ENCODE peak calls at places on chromosomes 2 and 18, in nine cellular contexts. F is adrenal gland, R is uterus, B is transverse colon, T is HCT116, D is sigmoid colon, V is heart left ventricle, S is IMR-90, P is tibial nerve. Z is an unnamed sample. For H3K4me1, the result is how much of the 10 kb centered on the place peaks cover.

GRCh38 chr18:3593381-3593903 is 143.5 kb downstream of the TGIF1 start:
- DNase-seq in R (no peak), F (peak), D (no peak), T (no peak), P (peak), V (no peak), B (no peak), S (peak), Z (no peak)

GRCh38 chr2:6370753-6371152 is 495.0 kb downstream of the CMPK2 start:
- DNase-seq in P (no peak), V (no peak), F (no peak), D (no peak), R (no peak), B (no peak), S (peak), T (no peak), Z (no peak)

GRCh38 chr2:200353125-200353524 is 46.6 kb downstream of the SPATS2L start:
- DNase-seq in F (no peak), D (no peak), B (no peak), T (no peak), R (no peak), V (no peak), S (no peak), P (no peak), Z (no peak)

GRCh38 chr18:41906528-41907256 is 48.3 kb upstream of the PIK3C3 start:
- DNase-seq in B (no peak), T (peak), R (no peak), V (no peak), P (no peak), S (peak), D (no peak), F (no peak), Z (no peak)

GRCh38 chr2:30737326-30737610 is 70.0 kb downstream of the CAPN13 start:
- DNase-seq in R (no peak), B (no peak), S (no peak), T (no peak), D (no peak), P (no peak), V (no peak), F (no peak), Z (peak)

GRCh38 chr18:44846450-44846849 is 165.8 kb downstream of the SETBP1 start:
- DNase-seq in D (no peak), P (no peak), T (no peak), B (no peak), F (no peak), S (no peak), V (no peak), R (no peak), Z (no peak)

GRCh38 chr2:25738383-25739343 is 65.3 kb upstream of the DTNB start:
- DNase-seq in F (no peak), S (no peak), V (no peak), T (no peak), D (no peak), P (no peak), B (no peak), R (no peak), Z (no peak)

GRCh38 chr2:200455958-200456421 is 53.9 kb downstream of the KCTD18 start:
- DNase-seq in R (no peak), P (no peak), S (no peak), T (no peak), D (no peak), V (no peak), F (peak), B (no peak), Z (peak)

GRCh38 chr2:240121675-240122074 is 14.4 kb downstream of the COPS9 start:
- DNase-seq in F (no peak), V (no peak), S (no peak), T (no peak), R (no peak), D (no peak), P (no peak), B (no peak), Z (peak)

GRCh38 chr18:39959839-39960238 is 1995.2 kb upstream of the PIK3C3 start:
- DNase-seq in F (no peak), T (no peak), D (no peak), S (no peak), V (no peak), P (no peak), B (no peak), R (no peak), Z (no peak)

GRCh38 chr2:1727101-1727771 is 17.1 kb downstream of the PXDN start:
- DNase-seq in P (no peak), T (no peak), V (peak), F (no peak), B (peak), D (peak), S (peak), R (peak), Z (no peak)

DNA sequence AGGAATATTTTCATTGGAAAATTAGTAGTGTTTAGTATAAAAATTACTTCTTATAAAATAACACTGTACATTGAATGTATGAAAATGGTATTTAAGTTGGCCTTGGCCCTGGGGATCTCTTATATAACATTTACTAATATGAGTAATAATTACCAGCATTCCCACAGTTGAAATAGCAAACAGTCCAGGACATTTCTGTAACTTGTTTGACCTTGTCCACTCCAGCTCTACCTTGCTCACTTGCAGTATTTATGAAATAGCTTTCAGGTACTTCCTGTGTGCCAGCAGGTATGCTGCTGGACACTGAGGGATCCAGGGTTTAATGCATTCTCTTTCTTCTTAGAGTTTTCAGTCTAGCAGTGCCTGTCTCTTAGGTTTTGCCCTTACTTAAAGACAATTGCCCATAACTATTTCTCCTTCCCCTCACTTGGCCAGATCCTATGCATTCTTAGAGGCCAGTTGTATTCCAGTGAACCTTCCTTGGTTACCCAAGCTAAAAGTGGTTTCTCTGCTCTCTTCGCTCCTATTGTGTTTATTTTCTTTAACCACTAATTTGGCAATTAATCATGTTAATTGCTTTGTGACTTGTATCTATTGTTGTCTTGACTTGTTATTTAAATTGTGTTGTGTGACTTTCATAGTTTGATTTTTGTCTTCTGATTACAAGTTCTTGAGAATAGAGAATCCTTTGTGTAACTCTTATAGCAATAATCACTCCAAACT is 25.9 kb downstream of the BABAM2 start:
- DNase-seq in S (no peak), R (no peak), B (no peak), D (no peak), V (no peak), P (no peak), F (no peak), T (no peak), Z (no peak)
- TF ChIP-seq POLR2A in S (no peak), R (no peak), B (no peak), D (no peak), V (no peak), P (no peak), F (no peak), T (no peak), Z (no peak)

GRCh38 chr2:221792971-221793670 is 221.0 kb upstream of the EPHA4 start:
- DNase-seq in R (no peak), F (no peak), S (no peak), V (no peak), T (no peak), B (no peak), D (no peak), P (no peak), Z (no peak)
- H3K4me1 ChIP-seq in R (under half), F (under half), S (under half), V (under half), T (under half), B (under half), D (under half), P (under half), Z (under half)

DNA sequence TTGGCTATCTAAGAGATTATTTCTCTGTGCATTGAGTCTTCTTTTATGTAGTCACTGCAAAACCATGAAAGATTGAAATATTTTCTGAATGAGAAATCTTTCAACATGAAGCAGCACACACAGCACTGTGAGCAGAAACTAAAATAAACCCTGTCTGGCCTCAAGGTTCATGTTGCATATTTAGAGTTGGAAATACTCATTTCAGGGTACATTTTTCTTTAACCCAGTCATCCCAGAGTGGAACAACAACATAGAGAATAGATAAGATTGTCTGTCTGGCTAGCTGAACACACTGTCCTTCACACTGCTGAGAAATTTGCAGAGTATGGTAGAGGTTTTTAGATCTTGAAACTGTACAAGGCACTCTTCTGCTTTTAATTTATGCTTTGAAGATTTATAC is 24.8 kb upstream of the FN1 start:
- DNase-seq in S (peak), D (no peak), F (no peak), T (no peak), R (no peak), B (no peak), P (no peak), V (no peak), Z (no peak)
- H3K4me3 ChIP-seq in S (no peak), D (no peak), F (no peak), T (no peak), R (no peak), B (no peak), P (no peak), V (no peak), Z (no peak)

GRCh38 chr2:134926231-134926931 is 7.8 kb downstream of the CCNT2 start:
- DNase-seq in V (no peak), B (no peak), S (peak), D (no peak), F (no peak), R (no peak), P (no peak), T (no peak), Z (no peak)
- TF ChIP-seq POLR2A in V (no peak), B (no peak), S (no peak), D (no peak), F (no peak), R (no peak), P (no peak), T (no peak), Z (no peak)

GRCh38 chr2:162115076-162115475 is 37.0 kb downstream of the GCG start:
- DNase-seq in B (no peak), P (no peak), R (no peak), D (no peak), S (no peak), T (no peak), V (no peak), F (no peak), Z (no peak)

GRCh38 chr2:162111958-162112850 is 38.2 kb upstream of the DPP4 start:
- DNase-seq in S (peak), P (no peak), B (no peak), T (no peak), R (no peak), V (no peak), D (no peak), F (no peak), Z (no peak)

GRCh38 chr2:162114291-162114690 is 37.8 kb downstream of the GCG start:
- DNase-seq in F (no peak), V (no peak), S (no peak), T (no peak), P (no peak), R (no peak), D (no peak), B (no peak), Z (no peak)

GRCh38 chr2:162113771-162114168 is 38.3 kb downstream of the GCG start:
- DNase-seq in V (no peak), T (no peak), S (peak), B (no peak), F (peak), R (no peak), P (peak), D (no peak), Z (no peak)

GRCh38 chr2:162113088-162113770 is 38.8 kb downstream of the GCG start:
- DNase-seq in P (no peak), T (no peak), S (peak), R (no peak), F (no peak), D (no peak), V (no peak), B (no peak), Z (no peak)
- H3K4me1 ChIP-seq in P (under half), T (under half), S (under half), R (under half), F (under half), D (under half), V (under half), B (under half), Z (under half)

GRCh38 chr2:40002339-40002738 is 223.3 kb upstream of the THUMPD2 start:
- DNase-seq in D (no peak), T (no peak), F (no peak), P (no peak), R (no peak), S (no peak), B (no peak), V (no peak), Z (no peak)

GRCh38 chr2:40004336-40004735 is 225.3 kb upstream of the THUMPD2 start:
- DNase-seq in F (no peak), S (peak), B (no peak), V (no peak), P (no peak), T (no peak), D (no peak), R (no peak), Z (no peak)

GRCh38 chr2:39996653-39997080 is 217.6 kb upstream of the THUMPD2 start:
- DNase-seq in F (no peak), T (peak), B (no peak), D (no peak), R (no peak), P (no peak), V (no peak), S (peak), Z (no peak)

GRCh38 chr2:39995005-39995732 is 216.1 kb upstream of the THUMPD2 start:
- DNase-seq in D (no peak), B (no peak), R (no peak), P (no peak), T (no peak), F (no peak), V (no peak), S (no peak), Z (no peak)

GRCh38 chr2:39999864-40000263 is 220.8 kb upstream of the THUMPD2 start:
- DNase-seq in R (no peak), P (no peak), T (no peak), D (no peak), B (no peak), S (peak), F (no peak), V (no peak), Z (no peak)
- H3K4me3 ChIP-seq in R (no peak), P (no peak), T (no peak), D (no peak), B (no peak), S (no peak), F (no peak), V (no peak), Z (no peak)

DNA sequence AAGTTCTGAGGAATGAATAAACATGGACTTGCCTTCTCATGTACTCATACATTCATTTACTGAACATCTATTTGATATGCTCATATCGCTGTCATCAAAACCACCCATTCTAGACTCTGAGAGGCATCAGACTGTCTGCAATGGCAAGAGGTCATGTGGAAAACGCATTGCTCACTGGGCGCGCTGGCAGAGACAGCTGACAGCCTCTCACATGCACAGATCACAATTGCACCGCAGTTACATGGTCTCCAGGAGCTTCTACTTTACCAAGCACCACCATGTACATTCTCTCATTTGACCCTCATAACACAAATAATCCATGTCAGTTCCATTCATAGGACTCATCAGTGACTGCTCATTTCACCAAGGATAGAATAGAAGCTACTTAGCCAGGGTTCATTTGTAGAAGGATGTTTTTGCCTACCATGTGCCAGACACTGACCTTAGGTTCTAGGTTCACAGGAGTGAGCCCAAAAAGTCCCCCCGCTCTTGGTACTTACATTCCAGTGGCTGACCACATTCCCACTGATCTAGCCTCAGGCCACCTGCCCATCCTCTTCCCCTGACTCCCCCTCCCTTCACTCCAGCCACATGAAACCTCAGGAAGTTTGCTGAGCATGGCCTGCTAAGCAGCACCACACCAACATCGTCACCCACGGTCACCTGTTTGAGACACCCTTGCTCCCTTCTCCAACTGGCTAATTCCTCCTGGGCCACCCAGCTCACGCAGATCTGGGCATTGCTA is 6.1 kb downstream of the FAM124B start:
- DNase-seq in T (no peak), F (no peak), V (no peak), S (no peak), P (no peak), R (no peak), B (no peak), D (no peak), Z (no peak)
- TF ChIP-seq POLR2A in T (no peak), F (no peak), V (no peak), S (no peak), P (no peak), R (no peak), B (no peak), D (no peak), Z (no peak)

DNA sequence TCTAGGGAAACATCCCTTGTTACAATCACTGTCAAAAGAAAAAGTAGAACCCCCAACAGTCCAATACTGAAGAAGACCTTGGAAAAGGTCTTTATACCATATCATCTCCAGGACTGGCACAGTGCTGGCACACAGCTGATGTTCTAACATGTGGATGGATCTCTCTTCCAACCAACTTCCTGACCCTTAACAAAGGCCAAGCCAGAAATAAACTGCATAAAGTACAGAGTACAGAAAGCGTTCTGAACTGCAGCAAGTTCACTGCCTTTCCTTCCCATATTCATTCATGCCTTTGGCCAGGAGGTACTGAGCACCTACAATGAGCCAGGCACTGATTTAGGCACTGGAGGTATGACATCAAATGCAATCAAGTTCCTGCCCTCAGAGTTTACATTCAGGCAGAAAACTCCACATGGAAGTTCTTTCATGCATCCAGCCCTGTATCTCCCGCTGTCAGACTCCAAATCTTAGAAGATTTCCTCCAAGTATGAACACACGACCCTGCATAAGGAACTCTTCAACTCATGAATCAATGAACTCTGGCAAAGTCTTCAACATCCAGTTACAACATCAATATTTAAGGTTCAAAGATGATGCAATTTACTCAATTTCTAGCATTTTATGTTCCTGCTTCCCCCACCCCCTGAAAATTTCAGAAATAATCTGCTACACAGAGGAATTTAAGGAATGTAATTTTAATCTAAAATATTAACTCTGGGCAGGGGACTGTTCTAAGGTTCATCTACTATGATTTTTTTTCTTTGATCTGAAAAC is 33.8 kb downstream of the ACVR1 start:
- DNase-seq in V (no peak), F (no peak), B (no peak), T (no peak), S (no peak), D (no peak), R (no peak), P (no peak), Z (no peak)
- H3K4me1 ChIP-seq in V (half or more), F (half or more), B (under half), T (under half), S (under half), D (under half), R (under half), P (under half), Z (half or more)

GRCh38 chr2:37326866-37327634 is 2.4 kb upstream of the PRKD3 start:
- DNase-seq in T (no peak), R (no peak), B (no peak), V (no peak), D (no peak), P (no peak), F (no peak), S (no peak), Z (no peak)
- H3K4me3 ChIP-seq in T (no peak), R (no peak), B (peak), V (no peak), D (no peak), P (no peak), F (peak), S (no peak), Z (no peak)

DNA sequence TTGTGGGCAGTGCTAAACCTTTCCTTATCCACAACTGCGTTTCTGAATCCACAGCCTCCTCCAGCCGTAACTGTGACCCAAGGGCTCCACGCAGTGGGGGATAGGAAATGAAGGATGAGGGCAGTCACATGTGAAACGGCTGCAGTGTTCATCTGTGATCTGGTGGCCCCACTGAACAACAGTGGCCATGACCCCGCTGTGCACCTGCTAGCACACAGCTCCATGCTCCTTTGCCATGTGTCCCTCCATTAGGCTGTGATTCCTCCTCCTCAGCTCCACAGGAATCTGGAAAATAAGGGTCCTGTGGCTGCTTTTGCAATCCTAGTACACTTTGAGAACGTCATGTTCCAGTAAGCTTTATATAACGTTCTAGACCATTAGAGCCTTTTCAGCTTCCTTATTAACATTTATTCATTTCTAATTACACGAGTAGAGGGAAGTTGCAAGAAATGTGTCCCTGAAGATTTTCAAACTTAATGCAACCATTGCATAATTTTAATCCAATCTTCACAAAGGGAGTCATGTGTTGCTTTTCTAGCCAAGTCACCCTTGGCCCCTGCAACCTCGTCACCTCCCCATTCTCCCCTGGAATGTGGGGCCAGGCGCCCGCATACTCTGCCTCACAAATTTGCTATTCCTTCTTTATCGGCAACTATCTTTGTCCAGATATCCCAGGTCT is 7.1 kb upstream of the NAPG start:
- DNase-seq in S (peak), V (peak), B (peak), P (peak), T (no peak), D (peak), F (peak), R (peak), Z (no peak)
- TF ChIP-seq POLR2A in S (no peak), V (no peak), B (no peak), P (no peak), T (no peak), D (no peak), F (no peak), R (no peak), Z (no peak)